ENCODE peak calls at places on chromosomes 4 and X, in six cellular contexts. One of them, this sample, is unnamed.

GRCh38 chr4:7426525-7427171 is 8.1 kb downstream of the PSAPL1 start:
- DNase-seq in IMR-90: no peak
- DNase-seq in K562: no peak
- DNase-seq in A549: no peak
- DNase-seq in GM12878: no peak
- DNase-seq in HepG2: no peak
- DNase-seq in this sample: no peak

GRCh38 chrX:154748712-154749339 is 2.1 kb downstream of the GAB3 start:
- DNase-seq in IMR-90: peak
- DNase-seq in K562: peak
- DNase-seq in A549: peak
- DNase-seq in GM12878: no peak
- DNase-seq in HepG2: peak
- DNase-seq in this sample: peak

GRCh38 chr4:84167089-84167488 is 332.0 kb downstream of the NKX6-1 start:
- DNase-seq in IMR-90: no peak
- DNase-seq in K562: no peak
- DNase-seq in A549: no peak
- DNase-seq in GM12878: no peak
- DNase-seq in HepG2: no peak
- DNase-seq in this sample: no peak

GRCh38 chr4:77012726-77013125 is 63.1 kb downstream of the CCNI start:
- DNase-seq in IMR-90: no peak
- DNase-seq in K562: no peak
- DNase-seq in A549: no peak
- DNase-seq in GM12878: no peak
- DNase-seq in HepG2: no peak
- DNase-seq in this sample: no peak

GRCh38 chrX:14351889-14352288 is 177.4 kb upstream of the GLRA2 start:
- DNase-seq in IMR-90: no peak
- DNase-seq in K562: no peak
- DNase-seq in A549: no peak
- DNase-seq in GM12878: no peak
- DNase-seq in HepG2: no peak
- DNase-seq in this sample: no peak

GRCh38 chr4:76518241-76518640 is 83.2 kb downstream of the SHROOM3 start:
- DNase-seq in IMR-90: no peak
- DNase-seq in K562: no peak
- DNase-seq in A549: no peak
- DNase-seq in GM12878: no peak
- DNase-seq in HepG2: no peak
- DNase-seq in this sample: no peak

GRCh38 chrX:139892512-139892911 is 40.3 kb downstream of the ATP11C start:
- DNase-seq in IMR-90: no peak
- DNase-seq in K562: no peak
- DNase-seq in A549: no peak
- DNase-seq in GM12878: peak
- DNase-seq in HepG2: no peak
- DNase-seq in this sample: no peak

GRCh38 chrX:131704136-131704695 is 160.3 kb downstream of the OR13H1 start:
- DNase-seq in IMR-90: peak
- DNase-seq in K562: no peak
- DNase-seq in A549: peak
- DNase-seq in GM12878: peak
- DNase-seq in HepG2: no peak
- DNase-seq in this sample: peak

GRCh38 chrX:155179343-155179997 is 36.8 kb upstream of the VBP1 start:
- DNase-seq in IMR-90: no peak
- DNase-seq in K562: no peak
- DNase-seq in A549: no peak
- DNase-seq in GM12878: no peak
- DNase-seq in HepG2: no peak
- DNase-seq in this sample: no peak

GRCh38 chr4:42401171-42401570 is 3.9 kb downstream of the SHISA3 start:
- DNase-seq in IMR-90: no peak
- DNase-seq in K562: no peak
- DNase-seq in A549: no peak
- DNase-seq in GM12878: no peak
- DNase-seq in HepG2: no peak
- DNase-seq in this sample: no peak

GRCh38 chr4:38466401-38466800 is 197.6 kb upstream of the KLF3 start:
- DNase-seq in IMR-90: no peak
- DNase-seq in K562: peak
- DNase-seq in A549: no peak
- DNase-seq in GM12878: no peak
- DNase-seq in HepG2: no peak
- DNase-seq in this sample: no peak

GRCh38 chr4:2977116-2978097 is 14.0 kb downstream of the GRK4 start:
- DNase-seq in IMR-90: peak
- DNase-seq in K562: peak
- DNase-seq in A549: no peak
- DNase-seq in GM12878: no peak
- DNase-seq in HepG2: peak
- DNase-seq in this sample: no peak

GRCh38 chr4:16199132-16199531 is 27.1 kb downstream of the TAPT1 start:
- DNase-seq in IMR-90: peak
- DNase-seq in K562: no peak
- DNase-seq in A549: no peak
- DNase-seq in GM12878: no peak
- DNase-seq in HepG2: peak
- DNase-seq in this sample: no peak

GRCh38 chr4:184288451-184289178 is 70.9 kb upstream of the ENPP6 start:
- DNase-seq in IMR-90: no peak
- DNase-seq in K562: no peak
- DNase-seq in A549: no peak
- DNase-seq in GM12878: peak
- DNase-seq in HepG2: no peak
- DNase-seq in this sample: no peak

GRCh38 chrX:40040686-40041461 is 56.9 kb downstream of the BCOR start:
- DNase-seq in IMR-90: no peak
- DNase-seq in K562: no peak
- DNase-seq in A549: no peak
- DNase-seq in GM12878: no peak
- DNase-seq in HepG2: no peak
- DNase-seq in this sample: no peak

GRCh38 chrX:72243472-72243871 is 4.6 kb upstream of the ERCC6L start:
- DNase-seq in IMR-90: peak
- DNase-seq in K562: no peak
- DNase-seq in A549: no peak
- DNase-seq in GM12878: no peak
- DNase-seq in HepG2: no peak
- DNase-seq in this sample: no peak

GRCh38 chrX:19981987-19982386 is 8.9 kb downstream of the BCLAF3 start:
- DNase-seq in IMR-90: no peak
- DNase-seq in K562: no peak
- DNase-seq in A549: no peak
- DNase-seq in GM12878: no peak
- DNase-seq in HepG2: no peak
- DNase-seq in this sample: no peak

GRCh38 chrX:150869450-150869849 is 29.0 kb downstream of the CD99L2 start:
- DNase-seq in IMR-90: no peak
- DNase-seq in K562: no peak
- DNase-seq in A549: no peak
- DNase-seq in GM12878: no peak
- DNase-seq in HepG2: no peak
- DNase-seq in this sample: no peak

GRCh38 chrX:15579778-15580747 is 20.7 kb downstream of the ACE2 start:
- DNase-seq in IMR-90: peak
- DNase-seq in K562: peak
- DNase-seq in A549: no peak
- DNase-seq in GM12878: no peak
- DNase-seq in HepG2: no peak
- DNase-seq in this sample: no peak

GRCh38 chrX:20066968-20067708 is 49.6 kb downstream of the MAP7D2 start:
- DNase-seq in IMR-90: peak
- DNase-seq in K562: peak
- DNase-seq in A549: peak
- DNase-seq in GM12878: no peak
- DNase-seq in HepG2: peak
- DNase-seq in this sample: peak

GRCh38 chr4:137390141-137390540 is 142.2 kb downstream of the PCDH18 start:
- DNase-seq in IMR-90: peak
- DNase-seq in K562: no peak
- DNase-seq in A549: no peak
- DNase-seq in GM12878: no peak
- DNase-seq in HepG2: no peak
- DNase-seq in this sample: no peak

GRCh38 chr4:89254847-89255246 is 52.8 kb downstream of the GPRIN3 start:
- DNase-seq in IMR-90: peak
- DNase-seq in K562: peak
- DNase-seq in A549: peak
- DNase-seq in GM12878: no peak
- DNase-seq in HepG2: peak
- DNase-seq in this sample: peak

GRCh38 chrX:153582896-153583295 is 16.0 kb downstream of the CCNQ start:
- DNase-seq in IMR-90: peak
- DNase-seq in K562: peak
- DNase-seq in A549: no peak
- DNase-seq in GM12878: peak
- DNase-seq in HepG2: peak
- DNase-seq in this sample: no peak

GRCh38 chr4:151644625-151645024 is 116.2 kb downstream of the GATB start:
- DNase-seq in IMR-90: no peak
- DNase-seq in K562: peak
- DNase-seq in A549: no peak
- DNase-seq in GM12878: no peak
- DNase-seq in HepG2: peak
- DNase-seq in this sample: peak

GRCh38 chrX:49792376-49792775 is 36.7 kb upstream of the PAGE4 start:
- DNase-seq in IMR-90: no peak
- DNase-seq in K562: no peak
- DNase-seq in A549: no peak
- DNase-seq in GM12878: no peak
- DNase-seq in HepG2: peak
- DNase-seq in this sample: no peak

GRCh38 chr4:43048570-43048969 is 156.1 kb downstream of the GRXCR1 start:
- DNase-seq in IMR-90: no peak
- DNase-seq in K562: no peak
- DNase-seq in A549: no peak
- DNase-seq in GM12878: no peak
- DNase-seq in HepG2: no peak
- DNase-seq in this sample: peak

GRCh38 chr4:7103599-7104365 is 35.9 kb upstream of the GRPEL1 start:
- DNase-seq in IMR-90: peak
- DNase-seq in K562: no peak
- DNase-seq in A549: peak
- DNase-seq in GM12878: no peak
- DNase-seq in HepG2: peak
- DNase-seq in this sample: no peak

GRCh38 chrX:47502591-47503222 is 19.7 kb upstream of the ZNF41 start:
- DNase-seq in IMR-90: peak
- DNase-seq in K562: no peak
- DNase-seq in A549: no peak
- DNase-seq in GM12878: no peak
- DNase-seq in HepG2: no peak
- DNase-seq in this sample: no peak

GRCh38 chrX:47500541-47500940 is 17.5 kb upstream of the ZNF41 start:
- DNase-seq in IMR-90: no peak
- DNase-seq in K562: no peak
- DNase-seq in A549: no peak
- DNase-seq in GM12878: no peak
- DNase-seq in HepG2: no peak
- DNase-seq in this sample: no peak

GRCh38 chrX:47498411-47498810 is 15.4 kb upstream of the ZNF41 start:
- DNase-seq in IMR-90: no peak
- DNase-seq in K562: no peak
- DNase-seq in A549: no peak
- DNase-seq in GM12878: no peak
- DNase-seq in HepG2: no peak
- DNase-seq in this sample: no peak

GRCh38 chrX:47499291-47499690 is 16.3 kb upstream of the ZNF41 start:
- DNase-seq in IMR-90: no peak
- DNase-seq in K562: no peak
- DNase-seq in A549: no peak
- DNase-seq in GM12878: no peak
- DNase-seq in HepG2: no peak
- DNase-seq in this sample: no peak

DNA sequence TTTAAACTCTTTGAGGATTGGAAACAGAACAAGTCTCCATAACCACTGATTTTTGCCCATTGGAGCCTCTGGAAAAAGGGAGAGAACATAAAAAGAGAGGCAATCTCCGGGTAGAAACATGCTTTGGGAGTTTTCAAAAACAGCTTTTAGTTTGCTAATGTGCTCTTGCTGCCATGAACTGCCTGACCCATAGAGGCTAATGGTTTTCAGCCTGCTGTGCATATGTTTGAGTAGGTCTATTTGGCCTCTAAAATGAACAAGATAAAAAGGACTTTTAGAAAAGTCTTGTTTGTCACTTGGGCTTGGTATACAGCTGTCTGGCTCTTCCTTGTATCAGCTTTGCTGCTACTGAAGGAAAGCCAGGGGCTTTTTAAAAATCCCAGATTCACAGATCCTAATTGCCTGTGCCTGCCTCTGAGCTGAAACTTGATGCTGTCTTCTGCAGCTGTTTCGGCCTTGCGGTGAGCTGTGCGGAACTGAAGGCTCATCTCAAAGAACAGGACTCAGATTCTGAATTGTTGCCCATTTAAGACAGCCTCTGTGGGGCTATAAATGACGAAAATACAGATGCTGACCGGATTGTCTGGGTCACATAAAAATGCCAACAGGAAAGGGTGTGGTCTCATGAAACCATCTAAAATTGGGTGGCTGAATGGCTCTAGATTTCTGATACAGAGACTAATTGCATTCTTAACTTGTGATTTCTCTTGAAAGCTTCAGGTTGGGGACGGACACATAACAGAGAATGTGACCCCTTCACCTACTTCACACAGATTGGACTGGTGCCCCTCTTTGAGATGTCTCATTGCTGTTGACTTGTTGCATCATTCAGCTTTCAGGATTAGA is 18.4 kb upstream of the ZNF41 start:
- DNase-seq in IMR-90: peak
- DNase-seq in K562: no peak
- DNase-seq in A549: no peak
- DNase-seq in GM12878: no peak
- DNase-seq in HepG2: no peak
- DNase-seq in this sample: no peak
- TF ChIP-seq BHLHE40 in IMR-90: no peak
- TF ChIP-seq BHLHE40 in K562: no peak
- TF ChIP-seq BHLHE40 in A549: no peak
- TF ChIP-seq BHLHE40 in GM12878: no peak
- TF ChIP-seq BHLHE40 in HepG2: no peak
- TF ChIP-seq BHLHE40 in this sample: no peak

GRCh38 chr4:58602701-58603359 is 1492.6 kb upstream of the IGFBP7 start:
- DNase-seq in IMR-90: no peak
- DNase-seq in K562: no peak
- DNase-seq in A549: no peak
- DNase-seq in GM12878: no peak
- DNase-seq in HepG2: no peak
- DNase-seq in this sample: no peak
- TF ChIP-seq BHLHE40 in IMR-90: no peak
- TF ChIP-seq BHLHE40 in K562: no peak
- TF ChIP-seq BHLHE40 in A549: no peak
- TF ChIP-seq BHLHE40 in GM12878: no peak
- TF ChIP-seq BHLHE40 in HepG2: no peak
- TF ChIP-seq BHLHE40 in this sample: no peak

GRCh38 chr4:175934492-175934891 is 122.4 kb upstream of the GPM6A start:
- DNase-seq in IMR-90: no peak
- DNase-seq in K562: no peak
- DNase-seq in A549: no peak
- DNase-seq in GM12878: no peak
- DNase-seq in HepG2: no peak
- DNase-seq in this sample: no peak
- TF ChIP-seq BHLHE40 in IMR-90: no peak
- TF ChIP-seq BHLHE40 in K562: no peak
- TF ChIP-seq BHLHE40 in A549: no peak
- TF ChIP-seq BHLHE40 in GM12878: no peak
- TF ChIP-seq BHLHE40 in HepG2: no peak
- TF ChIP-seq BHLHE40 in this sample: no peak

GRCh38 chrX:55056820-55057690 is 17.8 kb upstream of the PAGE2B start:
- DNase-seq in IMR-90: peak
- DNase-seq in K562: no peak
- DNase-seq in A549: no peak
- DNase-seq in GM12878: no peak
- DNase-seq in HepG2: no peak
- DNase-seq in this sample: no peak
- TF ChIP-seq BHLHE40 in IMR-90: no peak
- TF ChIP-seq BHLHE40 in K562: no peak
- TF ChIP-seq BHLHE40 in A549: no peak
- TF ChIP-seq BHLHE40 in GM12878: no peak
- TF ChIP-seq BHLHE40 in HepG2: no peak
- TF ChIP-seq BHLHE40 in this sample: no peak

This sample was measured in HEK293T.